ENCODE peak calls at places on chromosomes 2 and 18, in eight cellular contexts. F is body of pancreas, J is stomach, X is adrenal gland, T is heart left ventricle, H is transverse colon, Z is uterus, C is ovary. A is an unnamed sample.

GRCh38 chr18:34643982-34644381 is 66.1 kb upstream of the DTNA start:
- DNase-seq in H (no peak), T (no peak), X (no peak), F (no peak), J (no peak), Z (no peak), C (no peak), A (no peak)

GRCh38 chr2:33267745-33268144 is 208.7 kb upstream of the RASGRP3 start:
- DNase-seq in Z (no peak), X (no peak), T (no peak), J (no peak), C (no peak), H (no peak), F (no peak), A (no peak)

GRCh38 chr2:50782543-50782942 is 249.4 kb downstream of the NRXN1 start:
- DNase-seq in T (no peak), X (no peak), J (no peak), C (no peak), H (no peak), F (no peak), Z (no peak), A (no peak)

GRCh38 chr2:55761526-55761925 is 67.9 kb upstream of the PNPT1 start:
- DNase-seq in T (no peak), C (no peak), H (no peak), J (no peak), X (no peak), Z (no peak), F (no peak), A (no peak)

GRCh38 chr2:240906141-240906910 is at the start of gene CROCC2:
- DNase-seq in F (no peak), H (no peak), Z (no peak), X (no peak), J (no peak), T (no peak), C (peak; percentile 5), A (no peak)

GRCh38 chr18:47997338-47997780 is 66.9 kb upstream of the SMAD2 start:
- DNase-seq in H (no peak), X (no peak), T (no peak), F (no peak), J (no peak), Z (no peak), C (no peak), A (peak; percentile 74)

GRCh38 chr2:178891265-178891958 is 84.2 kb upstream of the TTN start:
- DNase-seq in T (peak; percentile 63), C (peak; percentile 58), J (peak; percentile 52), F (peak; percentile 68), X (peak; percentile 65), Z (peak; percentile 27), H (peak; percentile 50), A (peak; percentile 88)

GRCh38 chr2:1625281-1626001 is 118.9 kb downstream of the PXDN start:
- DNase-seq in J (no peak), T (peak; percentile 64), H (no peak), Z (peak; percentile 65), F (no peak), C (no peak), X (no peak), A (no peak)

GRCh38 chr2:95041060-95041823 is 15.7 kb downstream of the MAL start:
- DNase-seq in C (no peak), F (no peak), H (no peak), T (no peak), Z (no peak), X (no peak), J (no peak), A (no peak)

GRCh38 chr2:132645943-132646804 is 23.8 kb downstream of the LYPD1 start:
- DNase-seq in X (no peak), F (no peak), C (no peak), Z (no peak), J (no peak), H (no peak), T (no peak), A (no peak)

GRCh38 chr18:36315736-36316135 is 18.2 kb downstream of the FHOD3 start:
- DNase-seq in X (peak; percentile 71), J (no peak), C (no peak), H (no peak), F (no peak), Z (no peak), T (no peak), A (no peak)

GRCh38 chr2:79729532-79729931 is 216.7 kb downstream of the CTNNA2 start:
- DNase-seq in C (no peak), Z (no peak), J (no peak), F (no peak), T (no peak), X (no peak), H (no peak), A (no peak)

GRCh38 chr2:70305531-70305930 is 3.7 kb upstream of the FAM136A start:
- DNase-seq in X (no peak), Z (no peak), C (no peak), J (no peak), H (no peak), F (no peak), T (no peak), A (no peak)

GRCh38 chr2:97741251-97741650 is 27.9 kb downstream of the ZAP70 start:
- DNase-seq in X (no peak), J (no peak), F (no peak), H (no peak), T (no peak), Z (no peak), C (no peak), A (no peak)

GRCh38 chr2:64987001-64987962 is 1.9 kb upstream of the SLC1A4 start:
- DNase-seq in J (no peak), X (peak; percentile 28), F (no peak), C (no peak), H (no peak), T (no peak), Z (no peak), A (no peak)

GRCh38 chr2:24971550-24972314 is at the start of gene DNAJC27:
- DNase-seq in X (peak; percentile 98), C (peak; percentile 99), T (peak; percentile 99), H (peak; percentile 98), Z (peak; percentile 99), J (peak; percentile 98), F (peak; percentile 98), A (peak; percentile 98)
- TF ChIP-seq POLR2A in X (peak; percentile 96), C (peak; percentile 97), T (peak; percentile 53), H (peak; percentile 96), Z (peak; percentile 98), J (peak; percentile 87), F (peak; percentile 98), A (peak; percentile 94)

GRCh38 chr18:25146113-25146512 is 205.9 kb downstream of the ZNF521 start:
- DNase-seq in F (no peak), H (no peak), T (no peak), X (no peak), C (no peak), J (no peak), Z (no peak), A (no peak)
- H3K9me3 ChIP-seq in F (no peaks in the 10 kb centered on the region), H (no peaks in the 10 kb centered on the region), T (no peaks in the 10 kb centered on the region), X (no peaks in the 10 kb centered on the region), C (no peaks in the 10 kb centered on the region), J (no peaks in the 10 kb centered on the region), Z (no peaks in the 10 kb centered on the region), A (no peaks in the 10 kb centered on the region)

GRCh38 chr2:237738255-237738654 is 60.3 kb upstream of the RBM44 start:
- DNase-seq in F (no peak), J (no peak), H (no peak), Z (no peak), T (no peak), X (no peak), C (no peak), A (no peak)

GRCh38 chr2:237737196-237737865 is 61.2 kb upstream of the RBM44 start:
- DNase-seq in X (no peak), Z (no peak), F (no peak), T (no peak), C (no peak), J (no peak), H (no peak), A (no peak)

GRCh38 chr2:237736783-237737182 is 61.8 kb upstream of the RBM44 start:
- DNase-seq in T (no peak), X (no peak), C (no peak), F (no peak), Z (no peak), J (no peak), H (no peak), A (no peak)

GRCh38 chr2:237742191-237742590 is 56.4 kb upstream of the RBM44 start:
- DNase-seq in F (no peak), T (no peak), C (no peak), J (no peak), H (no peak), X (no peak), Z (no peak), A (no peak)

DNA sequence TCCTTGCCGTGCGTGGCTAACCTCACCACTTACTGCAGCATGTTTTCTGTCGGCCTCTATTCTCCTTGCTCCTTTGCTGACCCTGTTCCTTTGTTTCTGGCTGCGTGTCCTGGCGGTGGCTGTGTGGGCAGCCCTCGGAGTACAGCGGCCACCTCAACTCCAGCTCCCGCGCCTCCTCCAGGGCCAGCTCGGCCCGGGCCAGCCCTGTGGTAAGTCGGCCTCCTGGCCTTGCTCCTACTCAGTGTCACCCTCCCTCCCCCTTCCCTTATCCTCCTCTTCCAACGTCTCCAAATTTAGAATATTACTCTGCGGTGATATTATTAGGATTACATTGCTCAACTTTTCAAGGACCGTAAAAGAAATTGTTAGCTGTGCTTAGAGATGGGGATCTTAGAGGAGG is 59.5 kb upstream of the RBM44 start:
- DNase-seq in H (no peak), F (no peak), C (no peak), J (no peak), T (peak; percentile 71), X (peak; percentile 79), Z (peak; percentile 79), A (peak; percentile 46)
- H3K36me3 ChIP-seq in H (no peaks in the 10 kb centered on the region), F (no peaks in the 10 kb centered on the region), C (no peaks in the 10 kb centered on the region), J (peaks cover 22% of the 10 kb centered on the region), T (no peaks in the 10 kb centered on the region), X (no peaks in the 10 kb centered on the region), Z (no peaks in the 10 kb centered on the region), A (no peaks in the 10 kb centered on the region)

GRCh38 chr2:54435325-54435724 is 20.8 kb upstream of the SPTBN1 start:
- DNase-seq in H (no peak), F (no peak), Z (no peak), T (no peak), X (no peak), C (no peak), J (no peak), A (no peak)
- TF ChIP-seq POLR2A in H (no peak), F (no peak), Z (no peak), T (no peak), X (no peak), C (no peak), J (no peak), A (no peak)

DNA sequence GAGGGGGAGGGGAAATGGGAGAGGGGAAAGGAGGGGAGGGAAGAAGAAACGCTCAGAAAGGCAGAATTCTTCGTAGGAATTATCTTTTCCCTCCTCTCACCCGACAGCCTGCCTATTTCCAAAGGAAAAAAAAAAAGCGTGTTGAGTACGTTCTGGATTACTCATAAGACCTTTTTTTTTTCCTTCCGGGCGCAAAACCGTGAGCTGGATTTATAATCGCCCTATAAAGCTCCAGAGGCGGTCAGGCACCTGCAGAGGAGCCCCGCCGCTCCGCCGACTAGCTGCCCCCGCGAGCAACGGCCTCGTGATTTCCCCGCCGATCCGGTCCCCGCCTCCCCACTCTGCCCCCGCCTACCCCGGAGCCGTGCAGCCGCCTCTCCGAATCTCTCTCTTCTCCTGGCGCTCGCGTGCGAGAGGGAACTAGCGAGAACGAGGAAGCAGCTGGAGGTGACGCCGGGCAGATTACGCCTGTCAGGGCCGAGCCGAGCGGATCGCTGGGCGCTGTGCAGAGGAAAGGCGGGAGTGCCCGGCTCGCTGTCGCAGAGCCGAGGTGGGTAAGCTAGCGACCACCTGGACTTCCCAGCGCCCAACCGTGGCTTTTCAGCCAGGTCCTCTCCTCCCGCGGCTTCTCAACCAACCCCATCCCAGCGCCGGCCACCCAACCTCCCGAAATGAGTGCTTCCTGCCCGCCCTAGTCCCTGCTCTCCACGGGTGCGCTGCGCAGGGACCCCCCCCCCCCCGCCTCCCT is at the start of gene GAD1:
- DNase-seq in C (peak; percentile 63), Z (no peak), F (peak; percentile 62), T (peak; percentile 44), J (peak; percentile 81), X (peak; percentile 90), H (peak; percentile 76), A (peak; percentile 87)
- H3K9me3 ChIP-seq in C (no peaks in the 10 kb centered on the region), Z (no peaks in the 10 kb centered on the region), F (no peaks in the 10 kb centered on the region), T (no peaks in the 10 kb centered on the region), J (no peaks in the 10 kb centered on the region), X (no peaks in the 10 kb centered on the region), H (no peaks in the 10 kb centered on the region), A (no peaks in the 10 kb centered on the region)